ENCODE peak calls at places on chromosomes 1 and 21, in ten cellular contexts. H, Z, S, V, M, E, U, F, Q and C are unnamed samples.

GRCh38 chr1:185934476-185935189 is 200.4 kb downstream of the HMCN1 start:
- DNase-seq in M (peak), F (no peak), S (no peak), U (no peak), Z (no peak), Q (no peak), V (no peak), E (no peak), H (no peak), C (no peak)

GRCh38 chr1:117757668-117758067 is 151.8 kb downstream of the TENT5C start:
- DNase-seq in U (no peak), F (no peak), S (no peak), Q (no peak), Z (no peak), V (no peak), H (no peak), E (no peak), M (peak), C (no peak)

GRCh38 chr1:86489242-86489878 is 20.6 kb downstream of the CLCA1 start:
- DNase-seq in Q (no peak), F (no peak), U (no peak), M (no peak), S (no peak), V (no peak), H (no peak), Z (no peak), E (peak), C (no peak)

GRCh38 chr1:91091812-91092211 is 70.0 kb upstream of the ZNF644 start:
- DNase-seq in Z (no peak), V (no peak), U (no peak), E (peak), F (no peak), S (no peak), Q (no peak), H (no peak), M (no peak), C (no peak)

GRCh38 chr21:26127918-26128317 is 42.7 kb downstream of the APP start:
- DNase-seq in F (no peak), H (no peak), V (no peak), M (no peak), E (no peak), S (no peak), Z (peak), U (no peak), Q (no peak), C (no peak)

GRCh38 chr1:112991721-112992120 is 35.7 kb upstream of the SLC16A1 start:
- DNase-seq in F (no peak), V (no peak), E (no peak), H (no peak), M (no peak), Z (no peak), Q (no peak), U (no peak), S (no peak), C (no peak)

GRCh38 chr1:159900086-159900680 is at the start of gene CFAP45:
- DNase-seq in H (peak), F (peak), U (no peak), E (peak), S (peak), V (no peak), Q (no peak), M (no peak), Z (peak), C (no peak)

GRCh38 chr1:88562991-88563390 is 121.1 kb upstream of the PKN2 start:
- DNase-seq in E (no peak), F (no peak), Z (no peak), H (no peak), S (no peak), Q (no peak), M (no peak), V (no peak), U (no peak), C (no peak)

GRCh38 chr1:155322571-155322952 is 1.9 kb downstream of the RUSC1 start:
- DNase-seq in F (no peak), Q (no peak), V (no peak), U (no peak), E (peak), H (no peak), S (no peak), Z (no peak), M (no peak), C (peak)

GRCh38 chr1:19547814-19548213 is 62.5 kb upstream of the CAPZB start:
- DNase-seq in Q (no peak), U (no peak), V (no peak), S (no peak), H (no peak), E (no peak), F (no peak), Z (peak), M (no peak), C (no peak)

GRCh38 chr1:89545264-89546038 is 20.8 kb downstream of the LRRC8B start:
- DNase-seq in F (no peak), U (peak), Q (no peak), M (no peak), Z (peak), V (no peak), E (no peak), S (no peak), H (no peak), C (no peak)

GRCh38 chr1:240914506-240914905 is 302.6 kb upstream of the GREM2 start:
- DNase-seq in M (no peak), H (no peak), E (no peak), S (no peak), Q (no peak), F (no peak), U (no peak), V (no peak), Z (no peak), C (no peak)

GRCh38 chr1:205570796-205571537 is 60.8 kb downstream of the ELK4 start:
- DNase-seq in F (no peak), V (no peak), S (no peak), Z (no peak), H (no peak), Q (no peak), U (no peak), M (no peak), E (no peak), C (no peak)

GRCh38 chr1:3152143-3152542 is 83.1 kb downstream of the PRDM16 start:
- DNase-seq in S (no peak), Z (no peak), Q (no peak), E (no peak), H (no peak), M (no peak), F (no peak), U (no peak), V (no peak), C (no peak)

GRCh38 chr1:110292327-110292741 is 46.8 kb upstream of the RBM15 start:
- DNase-seq in U (no peak), F (no peak), M (no peak), E (no peak), Q (no peak), S (no peak), Z (peak), H (no peak), V (no peak), C (no peak)

GRCh38 chr1:18141661-18142060 is 34.1 kb downstream of the IGSF21 start:
- DNase-seq in U (no peak), S (no peak), V (no peak), Z (no peak), E (no peak), F (no peak), Q (no peak), M (no peak), H (no peak), C (no peak)

GRCh38 chr1:155253797-155254196 is 1.5 kb downstream of the ENTREP3 start:
- DNase-seq in M (no peak), S (no peak), U (no peak), Q (no peak), V (no peak), F (no peak), H (no peak), Z (no peak), E (no peak), C (no peak)